ENCODE peak calls at places on chromosomes 7 and 10, in eight cellular contexts. One of them, this sample, is unnamed.

GRCh38 chr10:63133056-63133786 is at the start of gene NRBF2:
- DNase-seq in stimulated activated CD8-positive, alpha-beta memory T cell treated with anti-CD3 and anti-CD28 coated beads, Interleukin-15, amount 100 ng/mL, for 24 hours: peak; percentile 95
- DNase-seq in NCI-H1105: peak; percentile 90
- DNase-seq in IMR-90: peak; percentile 97
- DNase-seq in HTR-8/SVneo: peak; percentile 92
- DNase-seq in astrocyte: peak; percentile 96
- DNase-seq in LoVo: peak; percentile 98
- DNase-seq in GM03348: peak; percentile 96
- DNase-seq in this sample: peak; percentile 99

GRCh38 chr10:33352154-33352553 is 17.7 kb upstream of the NRP1 start:
- DNase-seq in NCI-H1105: no peak
- DNase-seq in stimulated activated CD8-positive, alpha-beta memory T cell treated with anti-CD3 and anti-CD28 coated beads, Interleukin-15, amount 100 ng/mL, for 24 hours: no peak
- DNase-seq in GM03348: no peak
- DNase-seq in astrocyte: peak; percentile 59
- DNase-seq in HTR-8/SVneo: no peak
- DNase-seq in LoVo: no peak
- DNase-seq in IMR-90: peak; percentile 91
- DNase-seq in this sample: peak; percentile 84

GRCh38 chr7:84536256-84536870 is 341.8 kb upstream of the SEMA3A start:
- DNase-seq in LoVo: peak; percentile 27
- DNase-seq in GM03348: no peak
- DNase-seq in HTR-8/SVneo: no peak
- DNase-seq in astrocyte: no peak
- DNase-seq in stimulated activated CD8-positive, alpha-beta memory T cell treated with anti-CD3 and anti-CD28 coated beads, Interleukin-15, amount 100 ng/mL, for 24 hours: no peak
- DNase-seq in IMR-90: no peak
- DNase-seq in NCI-H1105: no peak
- DNase-seq in this sample: peak; percentile 24

GRCh38 chr10:73816917-73817729 is 5.7 kb upstream of the NDST2 start:
- DNase-seq in astrocyte: peak; percentile 9
- DNase-seq in stimulated activated CD8-positive, alpha-beta memory T cell treated with anti-CD3 and anti-CD28 coated beads, Interleukin-15, amount 100 ng/mL, for 24 hours: no peak
- DNase-seq in GM03348: no peak
- DNase-seq in HTR-8/SVneo: no peak
- DNase-seq in NCI-H1105: no peak
- DNase-seq in LoVo: no peak
- DNase-seq in IMR-90: no peak
- DNase-seq in this sample: no peak

GRCh38 chr10:100303724-100304319 is 17.3 kb upstream of the BLOC1S2 start:
- DNase-seq in HTR-8/SVneo: peak; percentile 57
- DNase-seq in GM03348: peak; percentile 69
- DNase-seq in astrocyte: peak; percentile 14
- DNase-seq in NCI-H1105: peak; percentile 5
- DNase-seq in IMR-90: peak; percentile 30
- DNase-seq in stimulated activated CD8-positive, alpha-beta memory T cell treated with anti-CD3 and anti-CD28 coated beads, Interleukin-15, amount 100 ng/mL, for 24 hours: no peak
- DNase-seq in LoVo: peak; percentile 38
- DNase-seq in this sample: peak; percentile 28

GRCh38 chr7:25698709-25699108 is 453.3 kb upstream of the NFE2L3 start:
- DNase-seq in IMR-90: no peak
- DNase-seq in stimulated activated CD8-positive, alpha-beta memory T cell treated with anti-CD3 and anti-CD28 coated beads, Interleukin-15, amount 100 ng/mL, for 24 hours: no peak
- DNase-seq in GM03348: no peak
- DNase-seq in LoVo: no peak
- DNase-seq in NCI-H1105: no peak
- DNase-seq in astrocyte: no peak
- DNase-seq in HTR-8/SVneo: no peak
- DNase-seq in this sample: peak; percentile 12

GRCh38 chr10:17053513-17053912 is 76.1 kb downstream of the CUBN start:
- DNase-seq in NCI-H1105: no peak
- DNase-seq in IMR-90: no peak
- DNase-seq in HTR-8/SVneo: no peak
- DNase-seq in astrocyte: no peak
- DNase-seq in LoVo: no peak
- DNase-seq in GM03348: no peak
- DNase-seq in stimulated activated CD8-positive, alpha-beta memory T cell treated with anti-CD3 and anti-CD28 coated beads, Interleukin-15, amount 100 ng/mL, for 24 hours: no peak
- DNase-seq in this sample: no peak

GRCh38 chr7:7178906-7179305 is 3.4 kb upstream of the C1GALT1 start:
- DNase-seq in NCI-H1105: no peak
- DNase-seq in stimulated activated CD8-positive, alpha-beta memory T cell treated with anti-CD3 and anti-CD28 coated beads, Interleukin-15, amount 100 ng/mL, for 24 hours: no peak
- DNase-seq in IMR-90: no peak
- DNase-seq in LoVo: peak; percentile 65
- DNase-seq in astrocyte: no peak
- DNase-seq in HTR-8/SVneo: no peak
- DNase-seq in GM03348: no peak
- DNase-seq in this sample: no peak

GRCh38 chr7:27148776-27149641 is 1.4 kb upstream of the HOXA6 start:
- DNase-seq in stimulated activated CD8-positive, alpha-beta memory T cell treated with anti-CD3 and anti-CD28 coated beads, Interleukin-15, amount 100 ng/mL, for 24 hours: no peak
- DNase-seq in NCI-H1105: no peak
- DNase-seq in LoVo: peak; percentile 85
- DNase-seq in IMR-90: no peak
- DNase-seq in astrocyte: no peak
- DNase-seq in GM03348: peak; percentile 42
- DNase-seq in HTR-8/SVneo: no peak
- DNase-seq in this sample: peak; percentile 64

GRCh38 chr10:86968271-86968993 is at the start of gene ADIRF:
- DNase-seq in NCI-H1105: no peak
- DNase-seq in astrocyte: no peak
- DNase-seq in stimulated activated CD8-positive, alpha-beta memory T cell treated with anti-CD3 and anti-CD28 coated beads, Interleukin-15, amount 100 ng/mL, for 24 hours: no peak
- DNase-seq in LoVo: peak; percentile 49
- DNase-seq in HTR-8/SVneo: no peak
- DNase-seq in IMR-90: no peak
- DNase-seq in GM03348: peak; percentile 54
- DNase-seq in this sample: no peak

GRCh38 chr7:22413211-22413610 is 56.3 kb upstream of the RAPGEF5 start:
- DNase-seq in stimulated activated CD8-positive, alpha-beta memory T cell treated with anti-CD3 and anti-CD28 coated beads, Interleukin-15, amount 100 ng/mL, for 24 hours: no peak
- DNase-seq in GM03348: no peak
- DNase-seq in NCI-H1105: no peak
- DNase-seq in IMR-90: no peak
- DNase-seq in HTR-8/SVneo: no peak
- DNase-seq in LoVo: no peak
- DNase-seq in astrocyte: no peak
- DNase-seq in this sample: no peak

GRCh38 chr10:128990986-128991385 is 476.1 kb upstream of the MGMT start:
- DNase-seq in astrocyte: no peak
- DNase-seq in IMR-90: no peak
- DNase-seq in LoVo: no peak
- DNase-seq in GM03348: no peak
- DNase-seq in HTR-8/SVneo: no peak
- DNase-seq in stimulated activated CD8-positive, alpha-beta memory T cell treated with anti-CD3 and anti-CD28 coated beads, Interleukin-15, amount 100 ng/mL, for 24 hours: no peak
- DNase-seq in NCI-H1105: no peak
- DNase-seq in this sample: no peak

GRCh38 chr7:64174941-64175340 is 32.1 kb upstream of the ZNF735 start:
- DNase-seq in LoVo: no peak
- DNase-seq in NCI-H1105: no peak
- DNase-seq in IMR-90: no peak
- DNase-seq in HTR-8/SVneo: no peak
- DNase-seq in astrocyte: no peak
- DNase-seq in GM03348: no peak
- DNase-seq in stimulated activated CD8-positive, alpha-beta memory T cell treated with anti-CD3 and anti-CD28 coated beads, Interleukin-15, amount 100 ng/mL, for 24 hours: no peak
- DNase-seq in this sample: no peak

GRCh38 chr10:132848951-132849545 is 63.1 kb upstream of the NKX6-2 start:
- DNase-seq in stimulated activated CD8-positive, alpha-beta memory T cell treated with anti-CD3 and anti-CD28 coated beads, Interleukin-15, amount 100 ng/mL, for 24 hours: no peak
- DNase-seq in IMR-90: no peak
- DNase-seq in astrocyte: no peak
- DNase-seq in GM03348: no peak
- DNase-seq in HTR-8/SVneo: no peak
- DNase-seq in NCI-H1105: no peak
- DNase-seq in LoVo: no peak
- DNase-seq in this sample: no peak

GRCh38 chr10:86958109-86958830 is at the start of gene SNCG:
- DNase-seq in GM03348: no peak
- DNase-seq in IMR-90: no peak
- DNase-seq in LoVo: no peak
- DNase-seq in astrocyte: no peak
- DNase-seq in stimulated activated CD8-positive, alpha-beta memory T cell treated with anti-CD3 and anti-CD28 coated beads, Interleukin-15, amount 100 ng/mL, for 24 hours: no peak
- DNase-seq in HTR-8/SVneo: no peak
- DNase-seq in NCI-H1105: no peak
- DNase-seq in this sample: no peak

GRCh38 chr10:49284356-49284755 is 14.6 kb upstream of the C10orf71 start:
- DNase-seq in LoVo: no peak
- DNase-seq in stimulated activated CD8-positive, alpha-beta memory T cell treated with anti-CD3 and anti-CD28 coated beads, Interleukin-15, amount 100 ng/mL, for 24 hours: no peak
- DNase-seq in IMR-90: no peak
- DNase-seq in HTR-8/SVneo: no peak
- DNase-seq in astrocyte: no peak
- DNase-seq in GM03348: no peak
- DNase-seq in NCI-H1105: no peak
- DNase-seq in this sample: no peak

GRCh38 chr7:71752171-71752935 is 620.4 kb downstream of the GALNT17 start:
- DNase-seq in IMR-90: no peak
- DNase-seq in GM03348: peak; percentile 79
- DNase-seq in stimulated activated CD8-positive, alpha-beta memory T cell treated with anti-CD3 and anti-CD28 coated beads, Interleukin-15, amount 100 ng/mL, for 24 hours: peak; percentile 15
- DNase-seq in astrocyte: no peak
- DNase-seq in HTR-8/SVneo: no peak
- DNase-seq in LoVo: no peak
- DNase-seq in NCI-H1105: peak; percentile 14
- DNase-seq in this sample: peak; percentile 3

GRCh38 chr10:95168694-95169093 is 25.3 kb upstream of the ACSM6 start:
- DNase-seq in IMR-90: no peak
- DNase-seq in stimulated activated CD8-positive, alpha-beta memory T cell treated with anti-CD3 and anti-CD28 coated beads, Interleukin-15, amount 100 ng/mL, for 24 hours: no peak
- DNase-seq in astrocyte: no peak
- DNase-seq in GM03348: no peak
- DNase-seq in HTR-8/SVneo: no peak
- DNase-seq in NCI-H1105: no peak
- DNase-seq in LoVo: no peak
- DNase-seq in this sample: no peak

GRCh38 chr7:22992874-22993840 is 20.8 kb downstream of the HYCC1 start:
- DNase-seq in HTR-8/SVneo: no peak
- DNase-seq in GM03348: no peak
- DNase-seq in stimulated activated CD8-positive, alpha-beta memory T cell treated with anti-CD3 and anti-CD28 coated beads, Interleukin-15, amount 100 ng/mL, for 24 hours: no peak
- DNase-seq in astrocyte: no peak
- DNase-seq in LoVo: no peak
- DNase-seq in IMR-90: no peak
- DNase-seq in NCI-H1105: no peak
- DNase-seq in this sample: no peak

GRCh38 chr10:69803809-69804208 is 2.1 kb downstream of the COL13A1 start:
- DNase-seq in stimulated activated CD8-positive, alpha-beta memory T cell treated with anti-CD3 and anti-CD28 coated beads, Interleukin-15, amount 100 ng/mL, for 24 hours: no peak
- DNase-seq in GM03348: no peak
- DNase-seq in NCI-H1105: no peak
- DNase-seq in IMR-90: no peak
- DNase-seq in astrocyte: no peak
- DNase-seq in LoVo: no peak
- DNase-seq in HTR-8/SVneo: no peak
- DNase-seq in this sample: no peak

GRCh38 chr7:143252002-143252401 is 11.2 kb upstream of the GSTK1 start:
- DNase-seq in astrocyte: no peak
- DNase-seq in GM03348: no peak
- DNase-seq in IMR-90: no peak
- DNase-seq in LoVo: no peak
- DNase-seq in stimulated activated CD8-positive, alpha-beta memory T cell treated with anti-CD3 and anti-CD28 coated beads, Interleukin-15, amount 100 ng/mL, for 24 hours: no peak
- DNase-seq in HTR-8/SVneo: no peak
- DNase-seq in NCI-H1105: no peak
- DNase-seq in this sample: no peak

GRCh38 chr7:18400281-18400680 is 95.3 kb upstream of the HDAC9 start:
- DNase-seq in IMR-90: no peak
- DNase-seq in NCI-H1105: no peak
- DNase-seq in astrocyte: peak; percentile 3
- DNase-seq in LoVo: no peak
- DNase-seq in HTR-8/SVneo: no peak
- DNase-seq in GM03348: no peak
- DNase-seq in stimulated activated CD8-positive, alpha-beta memory T cell treated with anti-CD3 and anti-CD28 coated beads, Interleukin-15, amount 100 ng/mL, for 24 hours: no peak
- DNase-seq in this sample: no peak

GRCh38 chr7:69893915-69894314 is 295.6 kb downstream of the AUTS2 start:
- DNase-seq in LoVo: no peak
- DNase-seq in astrocyte: no peak
- DNase-seq in stimulated activated CD8-positive, alpha-beta memory T cell treated with anti-CD3 and anti-CD28 coated beads, Interleukin-15, amount 100 ng/mL, for 24 hours: no peak
- DNase-seq in GM03348: peak; percentile 13
- DNase-seq in HTR-8/SVneo: peak; percentile 4
- DNase-seq in NCI-H1105: no peak
- DNase-seq in IMR-90: no peak
- DNase-seq in this sample: no peak

GRCh38 chr10:93475227-93475626 is 6.9 kb downstream of the MYOF start:
- DNase-seq in HTR-8/SVneo: no peak
- DNase-seq in IMR-90: no peak
- DNase-seq in stimulated activated CD8-positive, alpha-beta memory T cell treated with anti-CD3 and anti-CD28 coated beads, Interleukin-15, amount 100 ng/mL, for 24 hours: no peak
- DNase-seq in GM03348: no peak
- DNase-seq in LoVo: no peak
- DNase-seq in astrocyte: no peak
- DNase-seq in NCI-H1105: no peak
- DNase-seq in this sample: no peak

GRCh38 chr7:121379930-121380329 is 16.2 kb downstream of the FAM3C start:
- DNase-seq in LoVo: no peak
- DNase-seq in GM03348: no peak
- DNase-seq in astrocyte: no peak
- DNase-seq in HTR-8/SVneo: no peak
- DNase-seq in stimulated activated CD8-positive, alpha-beta memory T cell treated with anti-CD3 and anti-CD28 coated beads, Interleukin-15, amount 100 ng/mL, for 24 hours: no peak
- DNase-seq in IMR-90: no peak
- DNase-seq in NCI-H1105: no peak
- DNase-seq in this sample: no peak

GRCh38 chr10:121526801-121527221 is 71.4 kb downstream of the FGFR2 start:
- DNase-seq in astrocyte: no peak
- DNase-seq in LoVo: no peak
- DNase-seq in HTR-8/SVneo: no peak
- DNase-seq in GM03348: no peak
- DNase-seq in stimulated activated CD8-positive, alpha-beta memory T cell treated with anti-CD3 and anti-CD28 coated beads, Interleukin-15, amount 100 ng/mL, for 24 hours: no peak
- DNase-seq in IMR-90: no peak
- DNase-seq in NCI-H1105: peak; percentile 72
- DNase-seq in this sample: no peak

GRCh38 chr7:22601812-22602568 is 102.0 kb upstream of the STEAP1B start:
- DNase-seq in GM03348: peak; percentile 48
- DNase-seq in astrocyte: peak; percentile 51
- DNase-seq in stimulated activated CD8-positive, alpha-beta memory T cell treated with anti-CD3 and anti-CD28 coated beads, Interleukin-15, amount 100 ng/mL, for 24 hours: no peak
- DNase-seq in HTR-8/SVneo: no peak
- DNase-seq in IMR-90: peak; percentile 85
- DNase-seq in NCI-H1105: no peak
- DNase-seq in LoVo: no peak
- DNase-seq in this sample: peak; percentile 71

GRCh38 chr7:135755351-135755753 is 6.7 kb upstream of the FAM180A start:
- DNase-seq in LoVo: no peak
- DNase-seq in GM03348: no peak
- DNase-seq in stimulated activated CD8-positive, alpha-beta memory T cell treated with anti-CD3 and anti-CD28 coated beads, Interleukin-15, amount 100 ng/mL, for 24 hours: no peak
- DNase-seq in HTR-8/SVneo: no peak
- DNase-seq in IMR-90: no peak
- DNase-seq in NCI-H1105: peak; percentile 69
- DNase-seq in astrocyte: no peak
- DNase-seq in this sample: no peak

GRCh38 chr7:79471283-79471682 is 17.8 kb upstream of the MAGI2 start:
- DNase-seq in NCI-H1105: no peak
- DNase-seq in IMR-90: no peak
- DNase-seq in LoVo: no peak
- DNase-seq in stimulated activated CD8-positive, alpha-beta memory T cell treated with anti-CD3 and anti-CD28 coated beads, Interleukin-15, amount 100 ng/mL, for 24 hours: no peak
- DNase-seq in GM03348: no peak
- DNase-seq in astrocyte: peak; percentile 12
- DNase-seq in HTR-8/SVneo: no peak
- DNase-seq in this sample: peak; percentile 16

GRCh38 chr10:78457804-78458483 is 424.3 kb downstream of the RPS24 start:
- DNase-seq in stimulated activated CD8-positive, alpha-beta memory T cell treated with anti-CD3 and anti-CD28 coated beads, Interleukin-15, amount 100 ng/mL, for 24 hours: no peak
- DNase-seq in GM03348: peak; percentile 69
- DNase-seq in LoVo: peak; percentile 14
- DNase-seq in HTR-8/SVneo: peak; percentile 31
- DNase-seq in astrocyte: peak; percentile 97
- DNase-seq in NCI-H1105: no peak
- DNase-seq in IMR-90: peak; percentile 90
- DNase-seq in this sample: peak; percentile 72

GRCh38 chr7:133676805-133677370 is 424.0 kb downstream of the EXOC4 start:
- DNase-seq in LoVo: no peak
- DNase-seq in IMR-90: peak; percentile 30
- DNase-seq in astrocyte: peak; percentile 58
- DNase-seq in stimulated activated CD8-positive, alpha-beta memory T cell treated with anti-CD3 and anti-CD28 coated beads, Interleukin-15, amount 100 ng/mL, for 24 hours: no peak
- DNase-seq in GM03348: no peak
- DNase-seq in HTR-8/SVneo: no peak
- DNase-seq in NCI-H1105: no peak
- DNase-seq in this sample: peak; percentile 12

GRCh38 chr7:66296001-66296521 is 90.9 kb downstream of the TPST1 start:
- DNase-seq in stimulated activated CD8-positive, alpha-beta memory T cell treated with anti-CD3 and anti-CD28 coated beads, Interleukin-15, amount 100 ng/mL, for 24 hours: no peak
- DNase-seq in NCI-H1105: no peak
- DNase-seq in IMR-90: peak; percentile 81
- DNase-seq in HTR-8/SVneo: no peak
- DNase-seq in GM03348: peak; percentile 61
- DNase-seq in astrocyte: peak; percentile 84
- DNase-seq in LoVo: no peak
- DNase-seq in this sample: peak; percentile 91

GRCh38 chr7:38311329-38311937 is 38.0 kb upstream of the TARP start:
- DNase-seq in GM03348: peak; percentile 64
- DNase-seq in astrocyte: no peak
- DNase-seq in NCI-H1105: no peak
- DNase-seq in HTR-8/SVneo: no peak
- DNase-seq in stimulated activated CD8-positive, alpha-beta memory T cell treated with anti-CD3 and anti-CD28 coated beads, Interleukin-15, amount 100 ng/mL, for 24 hours: no peak
- DNase-seq in LoVo: no peak
- DNase-seq in IMR-90: no peak
- DNase-seq in this sample: no peak

GRCh38 chr10:28587970-28588290 is 55.0 kb downstream of the WAC start:
- DNase-seq in NCI-H1105: no peak
- DNase-seq in HTR-8/SVneo: peak; percentile 11
- DNase-seq in LoVo: no peak
- DNase-seq in astrocyte: peak; percentile 73
- DNase-seq in stimulated activated CD8-positive, alpha-beta memory T cell treated with anti-CD3 and anti-CD28 coated beads, Interleukin-15, amount 100 ng/mL, for 24 hours: no peak
- DNase-seq in GM03348: peak; percentile 34
- DNase-seq in IMR-90: peak; percentile 75
- DNase-seq in this sample: peak; percentile 90

This sample was measured in fibroblast of villous mesenchyme.